ENCODE peak calls at places on chromosomes 3 and 15, in four cellular contexts. P is left cardiac atrium, C is glutamatergic neuron, M is GM03348. B is an unnamed sample.

GRCh38 chr3:12507871-12508281 is 23.6 kb downstream of the TSEN2 start:
- DNase-seq in M (peak; percentile 60), C (peak; percentile 78), P (peak; percentile 26), B (peak; percentile 15)

GRCh38 chr15:48352474-48353072 is 21.3 kb downstream of the DUT start:
- DNase-seq in C (peak; percentile 53), M (no peak), P (peak; percentile 44), B (peak; percentile 55)

GRCh38 chr15:68608206-68608843 is 29.5 kb downstream of the CORO2B start:
- DNase-seq in C (no peak), P (peak; percentile 88), M (no peak), B (no peak)

GRCh38 chr15:94882071-94882712 is 650.8 kb downstream of the MCTP2 start:
- DNase-seq in C (no peak), M (no peak), P (no peak), B (no peak)

GRCh38 chr3:150299221-150299620 is 108.9 kb upstream of the TSC22D2 start:
- DNase-seq in M (no peak), C (no peak), P (no peak), B (peak; percentile 46)

GRCh38 chr3:143830063-143830462 is 18.2 kb downstream of the SLC9A9 start:
- DNase-seq in P (no peak), M (no peak), C (no peak), B (no peak)

GRCh38 chr3:7630351-7630911 is 769.5 kb downstream of the GRM7 start:
- DNase-seq in M (no peak), C (no peak), P (no peak), B (no peak)

GRCh38 chr3:180802837-180803236 is 109.6 kb upstream of the FXR1 start:
- DNase-seq in C (no peak), P (no peak), M (peak; percentile 50), B (no peak)

B was measured in nephron progenitor cell.